ENCODE peak calls at places on chromosomes 3 and 15, in five cellular contexts. F is GM13976; Q is stimulated activated naive B cell treated with anti-CD40 and anti-IgM and Interleukin-4, amounts not matched to agents 10 μg/mL and 1 μg/mL and 100 μg/mL, for 72 hours; T is mucosa of gallbladder; Z is GM06990. J is an unnamed sample.

GRCh38 chr3:112627419-112627818 is 13.5 kb downstream of the CCDC80 start:
- DNase-seq in F (no peak), Q (no peak), T (no peak), Z (no peak), J (no peak)

GRCh38 chr15:76502678-76503077 is 166.1 kb downstream of the ISL2 start:
- DNase-seq in F (no peak), Q (no peak), T (no peak), Z (no peak), J (no peak)

GRCh38 chr3:76566904-76567303 is 473.0 kb upstream of the ROBO2 start:
- DNase-seq in F (no peak), Q (no peak), T (no peak), Z (no peak), J (no peak)

GRCh38 chr3:39141211-39141995 is 12.0 kb downstream of the CSRNP1 start:
- DNase-seq in F (peak; percentile 24), Q (no peak), T (peak; percentile 76), Z (no peak), J (peak; percentile 96)

GRCh38 chr3:27641271-27641670 is 80.9 kb downstream of the EOMES start:
- DNase-seq in F (no peak), Q (no peak), T (no peak), Z (no peak), J (no peak)

GRCh38 chr3:30934208-30934550 is 39.7 kb upstream of the GADL1 start:
- DNase-seq in F (no peak), Q (no peak), T (no peak), Z (no peak), J (no peak)

GRCh38 chr15:71168163-71168832 is 53.0 kb downstream of the THSD4 start:
- DNase-seq in F (no peak), Q (no peak), T (peak; percentile 36), Z (no peak), J (peak; percentile 53)

GRCh38 chr3:99709686-99710085 is 71.3 kb downstream of the COL8A1 start:
- DNase-seq in F (no peak), Q (no peak), T (no peak), Z (no peak), J (no peak)

GRCh38 chr3:50241163-50241562 is 5.2 kb downstream of the GNAI2 start:
- DNase-seq in F (no peak), Q (no peak), T (no peak), Z (no peak), J (no peak)

GRCh38 chr3:128326051-128326823 is 140.5 kb downstream of the DNAJB8 start:
- DNase-seq in F (no peak), Q (no peak), T (no peak), Z (no peak), J (no peak)

GRCh38 chr3:123790254-123791072 is 93.7 kb downstream of the MYLK start:
- DNase-seq in F (no peak), Q (no peak), T (no peak), Z (no peak), J (no peak)

GRCh38 chr3:183506674-183507290 is 48.7 kb downstream of the KLHL6 start:
- DNase-seq in F (no peak), Q (no peak), T (no peak), Z (no peak), J (no peak)

J was measured in thyroid gland.